ENCODE peak calls at places on chromosome 15, in nine cellular contexts. Y is cortex of kidney, J is body of pancreas, R is head of caudate nucleus, E is HCEC 1CT, T is NCI-H1105 treated with DMSO at 0.1 percent for 48 hours, F is left cardiac atrium, B is DMS53, O is pancreas. V is an unnamed sample.

GRCh38 chr15:96947830-96948229 is 617.3 kb downstream of the NR2F2 start:
- DNase-seq in Y (no peak), J (no peak), R (no peak), E (no peak), T (peak; percentile 11), F (no peak), B (peak; percentile 1), O (no peak), V (no peak)

GRCh38 chr15:44468713-44469385 is 41.4 kb downstream of the CTDSPL2 start:
- DNase-seq in Y (no peak), J (no peak), R (no peak), E (peak; percentile 83), T (no peak), F (no peak), B (no peak), O (no peak), V (peak; percentile 6)

GRCh38 chr15:78671626-78672211 is 30.7 kb upstream of the CHRNB4 start:
- DNase-seq in Y (no peak), J (no peak), R (no peak), E (no peak), T (peak; percentile 80), F (no peak), B (no peak), O (no peak), V (no peak)

GRCh38 chr15:51283026-51283425 is 55.4 kb downstream of the CYP19A1 start:
- DNase-seq in Y (no peak), J (no peak), R (no peak), E (no peak), T (no peak), F (no peak), B (no peak), O (no peak), V (no peak)

GRCh38 chr15:99692825-99693224 is 40.4 kb downstream of the LYSMD4 start:
- DNase-seq in Y (no peak), J (no peak), R (no peak), E (no peak), T (no peak), F (no peak), B (no peak), O (no peak), V (no peak)

GRCh38 chr15:46917853-46918252 is 799.5 kb upstream of the SEMA6D start:
- DNase-seq in Y (no peak), J (no peak), R (no peak), E (no peak), T (no peak), F (no peak), B (no peak), O (no peak), V (no peak)

GRCh38 chr15:73305331-73306211 is 63.2 kb downstream of the HCN4 start:
- DNase-seq in Y (no peak), J (peak; percentile 28), R (peak; percentile 57), E (peak; percentile 47), T (peak; percentile 75), F (peak; percentile 42), B (peak; percentile 82), O (no peak), V (no peak)

GRCh38 chr15:67064607-67065530 is 533 bp upstream of the SMAD3 start:
- DNase-seq in Y (no peak), J (peak; percentile 73), R (peak; percentile 68), E (no peak), T (no peak), F (no peak), B (peak; percentile 73), O (peak; percentile 70), V (no peak)

GRCh38 chr15:88256261-88257230 is at the start of gene NTRK3:
- DNase-seq in Y (no peak), J (no peak), R (peak; percentile 77), E (no peak), T (peak; percentile 19), F (no peak), B (no peak), O (no peak), V (no peak)

GRCh38 chr15:70323111-70323851 is 225.6 kb upstream of the TLE3 start:
- DNase-seq in Y (no peak), J (no peak), R (peak; percentile 40), E (peak; percentile 6), T (peak; percentile 96), F (peak; percentile 51), B (peak; percentile 13), O (no peak), V (no peak)

GRCh38 chr15:52392008-52392687 is 96.5 kb upstream of the MYO5C start:
- DNase-seq in Y (no peak), J (no peak), R (no peak), E (no peak), T (no peak), F (no peak), B (no peak), O (no peak), V (peak; percentile 30)

GRCh38 chr15:93168913-93169312 is 79.9 kb upstream of the RGMA start:
- DNase-seq in Y (no peak), J (no peak), R (no peak), E (no peak), T (no peak), F (no peak), B (no peak), O (no peak), V (no peak)

GRCh38 chr15:85615930-85616329 is 178.8 kb downstream of the KLHL25 start:
- DNase-seq in Y (no peak), J (no peak), R (no peak), E (peak; percentile 50), T (no peak), F (no peak), B (no peak), O (no peak), V (no peak)

GRCh38 chr15:67199881-67200763 is 54.3 kb downstream of the AAGAB start:
- DNase-seq in Y (no peak), J (no peak), R (no peak), E (peak; percentile 71), T (no peak), F (no peak), B (no peak), O (no peak), V (no peak)

GRCh38 chr15:79130535-79131130 is 40.1 kb upstream of the RASGRF1 start:
- DNase-seq in Y (no peak), J (no peak), R (no peak), E (no peak), T (no peak), F (no peak), B (peak; percentile 6), O (no peak), V (no peak)

V was measured in BJ.